ENCODE peak calls at places on chromosomes 3 and 15, in eight cellular contexts. One of them, this sample, is unnamed.
A peak's percentile ranks its signal among the peaks of the same experiment; 100 is the strongest.

GRCh38 chr3:42819351-42819965 is 10.2 kb downstream of the ACKR2 start:
- DNase-seq in activated T-cell treated with anti-CD3 and anti-CD28 coated beads, Interleukin-2, amount 50 U/mL, for 24 hours: no peak
- DNase-seq in ELF-1: peak; percentile 27
- DNase-seq in NCI-H748 treated with DMSO at 0.1 percent for 48 hours: peak; percentile 85
- DNase-seq in A549: no peak
- DNase-seq in neural crest cell: no peak
- DNase-seq in HuH-7: no peak
- DNase-seq in OCI-LY7: no peak
- DNase-seq in this sample: no peak

GRCh38 chr15:50380089-50380488 is 25.1 kb upstream of the GABPB1 start:
- DNase-seq in activated T-cell treated with anti-CD3 and anti-CD28 coated beads, Interleukin-2, amount 50 U/mL, for 24 hours: no peak
- DNase-seq in ELF-1: no peak
- DNase-seq in NCI-H748 treated with DMSO at 0.1 percent for 48 hours: no peak
- DNase-seq in A549: no peak
- DNase-seq in neural crest cell: no peak
- DNase-seq in HuH-7: no peak
- DNase-seq in OCI-LY7: no peak
- DNase-seq in this sample: no peak

GRCh38 chr15:66586155-66586976 is 20.6 kb upstream of the LCTL start:
- DNase-seq in activated T-cell treated with anti-CD3 and anti-CD28 coated beads, Interleukin-2, amount 50 U/mL, for 24 hours: no peak
- DNase-seq in ELF-1: no peak
- DNase-seq in NCI-H748 treated with DMSO at 0.1 percent for 48 hours: no peak
- DNase-seq in A549: no peak
- DNase-seq in neural crest cell: no peak
- DNase-seq in HuH-7: no peak
- DNase-seq in OCI-LY7: no peak
- DNase-seq in this sample: no peak

GRCh38 chr15:75181780-75182179 is 19.9 kb upstream of the C15orf39 start:
- DNase-seq in activated T-cell treated with anti-CD3 and anti-CD28 coated beads, Interleukin-2, amount 50 U/mL, for 24 hours: no peak
- DNase-seq in ELF-1: no peak
- DNase-seq in NCI-H748 treated with DMSO at 0.1 percent for 48 hours: no peak
- DNase-seq in A549: no peak
- DNase-seq in neural crest cell: no peak
- DNase-seq in HuH-7: no peak
- DNase-seq in OCI-LY7: no peak
- DNase-seq in this sample: no peak

GRCh38 chr3:10763248-10763620 is 52.8 kb upstream of the SLC6A11 start:
- DNase-seq in activated T-cell treated with anti-CD3 and anti-CD28 coated beads, Interleukin-2, amount 50 U/mL, for 24 hours: no peak
- DNase-seq in ELF-1: no peak
- DNase-seq in NCI-H748 treated with DMSO at 0.1 percent for 48 hours: no peak
- DNase-seq in A549: no peak
- DNase-seq in neural crest cell: no peak
- DNase-seq in HuH-7: no peak
- DNase-seq in OCI-LY7: no peak
- DNase-seq in this sample: no peak

GRCh38 chr3:58683001-58683845 is 16.6 kb upstream of the FAM3D start:
- DNase-seq in activated T-cell treated with anti-CD3 and anti-CD28 coated beads, Interleukin-2, amount 50 U/mL, for 24 hours: no peak
- DNase-seq in ELF-1: no peak
- DNase-seq in NCI-H748 treated with DMSO at 0.1 percent for 48 hours: no peak
- DNase-seq in A549: no peak
- DNase-seq in neural crest cell: no peak
- DNase-seq in HuH-7: no peak
- DNase-seq in OCI-LY7: no peak
- DNase-seq in this sample: no peak

GRCh38 chr15:75328493-75329314 is 7.2 kb upstream of the COMMD4 start:
- DNase-seq in activated T-cell treated with anti-CD3 and anti-CD28 coated beads, Interleukin-2, amount 50 U/mL, for 24 hours: no peak
- DNase-seq in ELF-1: no peak
- DNase-seq in NCI-H748 treated with DMSO at 0.1 percent for 48 hours: no peak
- DNase-seq in A549: no peak
- DNase-seq in neural crest cell: no peak
- DNase-seq in HuH-7: no peak
- DNase-seq in OCI-LY7: no peak
- DNase-seq in this sample: no peak

GRCh38 chr3:150970665-150971327 is 1.7 kb downstream of the CLRN1 start:
- DNase-seq in activated T-cell treated with anti-CD3 and anti-CD28 coated beads, Interleukin-2, amount 50 U/mL, for 24 hours: no peak
- DNase-seq in ELF-1: no peak
- DNase-seq in NCI-H748 treated with DMSO at 0.1 percent for 48 hours: no peak
- DNase-seq in A549: no peak
- DNase-seq in neural crest cell: no peak
- DNase-seq in HuH-7: no peak
- DNase-seq in OCI-LY7: no peak
- DNase-seq in this sample: no peak

GRCh38 chr3:60645801-60646200 is 605.5 kb downstream of the FHIT start:
- DNase-seq in activated T-cell treated with anti-CD3 and anti-CD28 coated beads, Interleukin-2, amount 50 U/mL, for 24 hours: no peak
- DNase-seq in ELF-1: no peak
- DNase-seq in NCI-H748 treated with DMSO at 0.1 percent for 48 hours: no peak
- DNase-seq in A549: no peak
- DNase-seq in neural crest cell: no peak
- DNase-seq in HuH-7: no peak
- DNase-seq in OCI-LY7: no peak
- DNase-seq in this sample: no peak

GRCh38 chr3:7637694-7638093 is 776.8 kb downstream of the GRM7 start:
- DNase-seq in activated T-cell treated with anti-CD3 and anti-CD28 coated beads, Interleukin-2, amount 50 U/mL, for 24 hours: no peak
- DNase-seq in ELF-1: no peak
- DNase-seq in NCI-H748 treated with DMSO at 0.1 percent for 48 hours: no peak
- DNase-seq in A549: no peak
- DNase-seq in neural crest cell: no peak
- DNase-seq in HuH-7: no peak
- DNase-seq in OCI-LY7: no peak
- DNase-seq in this sample: no peak

This sample was measured in anterior cingulate cortex.